ENCODE peak calls at places on chromosomes 2 and 18, in nine cellular contexts. A is A673, F is K562, I is foreskin fibroblast, E is fibroblast of villous mesenchyme, L is GM20000, O is endothelial cell, Z is GM10248, H is fibroblast of mammary gland. K is an unnamed sample.

GRCh38 chr2:10339647-10340592 is 37.2 kb downstream of the HPCAL1 start:
- DNase-seq in E (no peak), H (no peak), A (no peak), F (no peak), L (no peak), Z (no peak), I (no peak), O (no peak), K (no peak)

GRCh38 chr2:135997380-135997779 is 12.0 kb upstream of the DARS1 start:
- DNase-seq in Z (peak; percentile 37), E (no peak), O (peak; percentile 53), I (no peak), L (peak; percentile 32), A (no peak), F (no peak), H (no peak), K (no peak)

GRCh38 chr2:111071480-111072143 is 49.1 kb upstream of the BCL2L11 start:
- DNase-seq in I (peak; percentile 75), F (no peak), O (peak; percentile 36), H (peak; percentile 79), A (no peak), E (peak; percentile 60), Z (no peak), L (no peak), K (no peak)

GRCh38 chr18:58287626-58288289 is 243.7 kb downstream of the NEDD4L start:
- DNase-seq in A (no peak), H (no peak), F (no peak), Z (no peak), I (no peak), L (no peak), O (no peak), E (no peak), K (no peak)

GRCh38 chr2:26503238-26503880 is 25.4 kb upstream of the OTOF start:
- DNase-seq in O (peak; percentile 79), H (peak; percentile 66), F (peak; percentile 98), A (peak; percentile 86), I (peak; percentile 59), E (peak; percentile 51), L (peak; percentile 92), Z (peak; percentile 92), K (peak; percentile 92)

GRCh38 chr18:9209230-9209629 is 72.6 kb downstream of the ANKRD12 start:
- DNase-seq in Z (no peak), O (no peak), I (peak; percentile 8), H (no peak), A (peak; percentile 26), L (no peak), E (peak; percentile 51), F (no peak), K (no peak)

GRCh38 chr18:9534844-9535243 is 59.5 kb downstream of the RALBP1 start:
- DNase-seq in H (no peak), O (no peak), F (no peak), E (no peak), I (no peak), A (no peak), Z (no peak), L (no peak), K (no peak)

GRCh38 chr2:66865161-66865560 is 430.2 kb downstream of the MEIS1 start:
- DNase-seq in F (no peak), A (no peak), I (peak; percentile 77), E (no peak), L (no peak), Z (no peak), O (no peak), H (peak; percentile 65), K (no peak)

GRCh38 chr2:133518646-133519344 is 49.5 kb downstream of the NCKAP5 start:
- DNase-seq in I (no peak), L (no peak), A (no peak), H (no peak), Z (no peak), E (no peak), O (no peak), F (no peak), K (no peak)

GRCh38 chr18:63924551-63924950 is 16.8 kb downstream of the SERPINB10 start:
- DNase-seq in H (no peak), E (peak; percentile 80), Z (no peak), L (no peak), I (no peak), F (no peak), O (no peak), A (no peak), K (no peak)

GRCh38 chr18:21763846-21764646 is 23.5 kb downstream of the MIB1 start:
- DNase-seq in F (no peak), I (no peak), L (no peak), Z (no peak), E (no peak), O (no peak), H (no peak), A (no peak), K (no peak)

GRCh38 chr18:50092250-50092780 is 102.6 kb downstream of the MYO5B start:
- DNase-seq in O (no peak), Z (no peak), L (no peak), E (no peak), A (no peak), F (no peak), I (no peak), H (no peak), K (no peak)

GRCh38 chr2:12057436-12058166 is 311.2 kb downstream of the LPIN1 start:
- DNase-seq in F (no peak), Z (peak; percentile 34), I (peak; percentile 63), O (no peak), H (no peak), E (no peak), A (peak; percentile 93), L (peak; percentile 50), K (peak; percentile 49)

GRCh38 chr2:218255441-218255840 is 5.4 kb upstream of the GPBAR1 start:
- DNase-seq in H (peak; percentile 83), Z (no peak), L (no peak), O (no peak), F (no peak), A (no peak), I (peak; percentile 61), E (peak; percentile 64), K (no peak)

GRCh38 chr2:46297546-46298271 is 502 bp downstream of the EPAS1 start:
- DNase-seq in H (no peak), I (peak; percentile 45), Z (peak; percentile 62), A (peak; percentile 1), L (peak; percentile 82), O (peak; percentile 56), E (no peak), F (peak; percentile 75), K (peak; percentile 76)

GRCh38 chr2:150267651-150268415 is 219.6 kb downstream of the RND3 start:
- DNase-seq in I (no peak), O (no peak), Z (no peak), H (no peak), F (no peak), E (no peak), A (peak; percentile 65), L (no peak), K (no peak)

GRCh38 chr2:130749078-130749477 is 6.3 kb upstream of the AMER3 start:
- DNase-seq in Z (no peak), O (no peak), F (no peak), A (no peak), I (no peak), E (no peak), H (no peak), L (no peak), K (no peak)
- TF ChIP-seq CTCF in Z (no peak), O (no peak), F (no peak), A (no peak), I (no peak), E (no peak), H (no peak), L (no peak), K (no peak)

GRCh38 chr2:37812414-37812813 is 112.7 kb upstream of the RMDN2 start:
- DNase-seq in F (no peak), I (peak; percentile 64), L (no peak), H (peak; percentile 30), Z (no peak), O (no peak), E (peak; percentile 54), A (no peak), K (no peak)
- TF ChIP-seq CTCF in F (peak; percentile 27), I (peak; percentile 20), L (no peak), H (peak; percentile 32), Z (no peak), O (no peak), E (peak; percentile 51), A (peak; percentile 23), K (no peak)

DNA sequence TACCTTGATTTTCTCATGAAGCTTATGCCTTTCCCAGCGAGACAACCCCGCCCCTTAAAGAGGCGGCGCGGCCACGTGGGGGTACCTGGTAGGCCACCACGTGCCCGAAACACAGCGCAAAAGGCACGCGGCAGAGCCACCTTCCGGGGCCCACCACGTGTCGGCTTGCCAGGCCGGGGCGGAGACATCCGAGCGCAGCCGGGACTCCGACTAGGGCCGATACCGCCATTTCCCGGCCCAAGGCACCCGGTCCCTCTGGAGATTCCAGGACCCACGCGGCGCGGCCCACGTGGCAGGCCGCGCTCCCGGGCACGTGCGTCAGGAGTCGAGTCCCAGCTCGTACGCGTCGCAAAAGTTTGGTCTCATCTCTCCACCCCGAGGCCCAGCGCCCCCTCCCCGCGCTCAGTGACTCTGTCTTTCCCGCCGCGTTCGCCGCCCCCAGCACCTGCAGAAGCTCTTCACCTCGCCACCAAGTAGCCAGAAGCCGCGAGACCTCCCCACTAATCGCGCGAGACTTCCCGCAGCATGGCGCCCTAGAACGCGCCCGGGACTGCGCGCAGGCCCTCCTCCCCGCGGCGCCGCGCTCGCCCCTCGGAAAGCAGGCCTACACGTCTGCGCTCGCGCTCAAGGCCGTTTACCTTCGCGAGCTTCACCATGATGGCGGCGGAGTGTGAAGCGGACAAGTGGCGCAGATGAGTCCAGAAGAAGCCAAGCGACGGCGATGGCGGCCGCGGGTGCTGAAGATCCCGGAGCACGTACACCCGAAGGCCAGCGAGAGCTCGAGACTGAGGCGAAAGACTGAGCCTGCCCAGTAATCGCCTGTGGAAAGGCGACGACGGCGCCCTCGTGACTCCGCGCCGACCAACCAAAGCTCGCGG is at the start of gene NCL:
- DNase-seq in F (peak; percentile 60), L (peak; percentile 85), H (peak; percentile 97), O (peak; percentile 83), A (peak; percentile 86), E (peak; percentile 98), I (peak; percentile 89), Z (peak; percentile 84), K (peak; percentile 88)
- TF ChIP-seq CTCF in F (no peak), L (no peak), H (no peak), O (no peak), A (no peak), E (no peak), I (no peak), Z (no peak), K (no peak)

GRCh38 chr2:173749315-173749714 is 215.9 kb downstream of the SP3 start:
- DNase-seq in I (peak; percentile 71), L (no peak), Z (no peak), E (peak; percentile 45), A (no peak), F (no peak), O (no peak), H (peak; percentile 57), K (no peak)

GRCh38 chr2:173750831-173751230 is 214.3 kb downstream of the SP3 start:
- DNase-seq in F (no peak), O (no peak), A (no peak), L (no peak), I (no peak), Z (no peak), E (no peak), H (no peak), K (no peak)

GRCh38 chr2:173752152-173752551 is 213.0 kb downstream of the SP3 start:
- DNase-seq in E (peak; percentile 6), I (peak; percentile 52), H (peak; percentile 20), Z (no peak), L (no peak), F (no peak), A (peak; percentile 28), O (no peak), K (no peak)

GRCh38 chr2:173751245-173751975 is 213.8 kb downstream of the SP3 start:
- DNase-seq in E (no peak), I (no peak), L (no peak), F (no peak), O (no peak), A (no peak), H (no peak), Z (no peak), K (no peak)

GRCh38 chr2:173750332-173750731 is 214.8 kb downstream of the SP3 start:
- DNase-seq in F (no peak), I (peak; percentile 64), A (peak; percentile 78), O (peak; percentile 22), H (peak; percentile 30), L (no peak), E (peak; percentile 33), Z (no peak), K (no peak)
- TF ChIP-seq CTCF in F (no peak), I (no peak), A (no peak), O (no peak), H (no peak), L (no peak), E (no peak), Z (no peak), K (no peak)